ENCODE peak calls at places on chromosomes 2 and 18, in seven cellular contexts. N, O, Z, R, X, T and I are unnamed samples.

GRCh38 chr2:236172866-236173733 is 4.9 kb upstream of the GBX2 start:
- DNase-seq in X (no peak), N (no peak), O (no peak), R (no peak), T (no peak), Z (no peak), I (no peak)

GRCh38 chr18:33558529-33558928 is 19.5 kb upstream of the ASXL3 start:
- DNase-seq in N (no peak), T (no peak), R (peak), O (no peak), X (no peak), Z (no peak), I (no peak)

GRCh38 chr18:70411886-70412443 is 123.1 kb downstream of the SOCS6 start:
- DNase-seq in T (no peak), R (no peak), O (no peak), N (no peak), X (no peak), Z (no peak), I (no peak)

GRCh38 chr18:77433076-77433475 is 183.4 kb downstream of the GALR1 start:
- DNase-seq in T (no peak), Z (no peak), R (no peak), N (no peak), X (no peak), O (no peak), I (no peak)

GRCh38 chr18:23580677-23581367 is 5.5 kb downstream of the NPC1 start:
- DNase-seq in Z (no peak), N (no peak), T (no peak), X (peak), R (no peak), O (peak), I (no peak)

GRCh38 chr2:9170458-9171130 is 36.0 kb upstream of the ASAP2 start:
- DNase-seq in R (no peak), X (no peak), Z (no peak), N (no peak), T (no peak), O (no peak), I (no peak)

GRCh38 chr18:79493211-79493800 is 97.6 kb downstream of the NFATC1 start:
- DNase-seq in Z (peak), N (no peak), X (no peak), R (no peak), T (no peak), O (no peak), I (no peak)

GRCh38 chr2:96342085-96342484 is 6.5 kb downstream of the NCAPH start:
- DNase-seq in R (peak), T (peak), X (peak), N (peak), O (peak), Z (no peak), I (no peak)

GRCh38 chr2:14975401-14975800 is 342.9 kb downstream of the LRATD1 start:
- DNase-seq in O (peak), N (no peak), X (no peak), R (no peak), Z (no peak), T (no peak), I (no peak)

GRCh38 chr18:63677490-63678225 is 16.0 kb upstream of the SERPINB3 start:
- DNase-seq in T (no peak), O (peak), Z (no peak), N (no peak), X (no peak), R (peak), I (no peak)

GRCh38 chr18:67776929-67777328 is 260.4 kb upstream of the DSEL start:
- DNase-seq in R (peak), O (peak), T (no peak), X (no peak), N (no peak), Z (no peak), I (no peak)

GRCh38 chr2:128315829-128316776 is 2.6 kb downstream of the HS6ST1 start:
- DNase-seq in R (peak), O (peak), T (no peak), Z (peak), X (no peak), N (no peak), I (peak)

GRCh38 chr2:232854082-232854481 is 16.0 kb upstream of the SNORC start:
- DNase-seq in X (peak), Z (no peak), T (no peak), O (peak), R (peak), N (no peak), I (peak)

GRCh38 chr2:49490710-49491109 is 336.4 kb upstream of the FSHR start:
- DNase-seq in O (peak), Z (peak), R (peak), X (no peak), T (no peak), N (no peak), I (peak)

GRCh38 chr2:85732467-85733120 is 21.2 kb upstream of the ATOH8 start:
- DNase-seq in X (no peak), N (no peak), Z (no peak), R (no peak), T (no peak), O (no peak), I (no peak)

GRCh38 chr2:215758691-215759090 is 254.7 kb downstream of the MREG start:
- DNase-seq in N (no peak), T (no peak), X (no peak), R (no peak), O (peak), Z (no peak), I (no peak)

GRCh38 chr18:13437801-13438506 is 219.4 kb downstream of the LDLRAD4 start:
- DNase-seq in T (peak), X (no peak), Z (no peak), N (peak), O (no peak), R (no peak), I (no peak)

GRCh38 chr2:7881038-7881437 is 800.8 kb upstream of the ID2 start:
- DNase-seq in N (no peak), O (peak), T (no peak), X (no peak), Z (no peak), R (no peak), I (no peak)

GRCh38 chr2:209331291-209331844 is 92.5 kb upstream of the MAP2 start:
- DNase-seq in R (peak), O (peak), Z (peak), X (peak), N (no peak), T (no peak), I (peak)

GRCh38 chr2:66508358-66509071 is 73.6 kb downstream of the MEIS1 start:
- DNase-seq in O (peak), R (peak), X (no peak), Z (no peak), T (no peak), N (no peak), I (no peak)

GRCh38 chr2:237500681-237501424 is 13.8 kb downstream of the MLPH start:
- DNase-seq in T (no peak), X (peak), Z (no peak), O (peak), N (no peak), R (peak), I (no peak)